ENCODE peak calls at places on chromosomes 4 and X, in seven cellular contexts. F is ELF-1; B is cardiac muscle cell; S is glutamatergic neuron; I is NAMALWA; H is RPMI7951; O is activated T-cell treated with anti-CD3 and anti-CD28 coated beads, Interleukin-2, amount 50 U/mL, for 72 hours. C is an unnamed sample.

GRCh38 chr4:166078956-166079355 is 205.9 kb downstream of the TLL1 start:
- DNase-seq in H (peak), I (no peak), F (no peak), S (no peak), B (peak), O (no peak), C (no peak)

GRCh38 chrX:131783555-131784338 is 239.4 kb upstream of the STK26 start:
- DNase-seq in O (peak), H (no peak), F (peak), B (no peak), I (no peak), S (no peak), C (no peak)

GRCh38 chr4:3644849-3645627 is 112.8 kb upstream of the LRPAP1 start:
- DNase-seq in O (no peak), H (peak), F (no peak), I (no peak), S (no peak), B (no peak), C (no peak)

GRCh38 chrX:148204195-148204594 is 223.1 kb downstream of the FMR1NB start:
- DNase-seq in B (no peak), H (no peak), F (no peak), I (peak), O (no peak), S (no peak), C (no peak)

GRCh38 chrX:49220100-49220499 is 13.0 kb downstream of the CACNA1F start:
- DNase-seq in S (no peak), O (no peak), F (no peak), H (no peak), I (no peak), B (no peak), C (no peak)

GRCh38 chrX:132023896-132024386 is 839 bp downstream of the STK26 start:
- DNase-seq in O (peak), H (peak), S (no peak), B (no peak), F (no peak), I (peak), C (no peak)

GRCh38 chr4:39452153-39452859 is 6.4 kb downstream of the RPL9 start:
- DNase-seq in B (no peak), S (no peak), H (no peak), F (no peak), O (no peak), I (no peak), C (no peak)

GRCh38 chr4:139607302-139608060 is 51.5 kb upstream of the SETD7 start:
- DNase-seq in F (peak), B (no peak), S (no peak), O (no peak), I (no peak), H (no peak), C (no peak)

GRCh38 chrX:105120460-105120859 is 100.0 kb downstream of the TEX13A start:
- DNase-seq in B (no peak), F (no peak), I (no peak), S (no peak), O (no peak), H (no peak), C (no peak)

GRCh38 chr4:26220704-26221103 is 100.1 kb upstream of the RBPJ start:
- DNase-seq in O (no peak), I (no peak), B (peak), S (no peak), F (no peak), H (peak), C (no peak)

GRCh38 chrX:11632732-11633131 is 33.0 kb downstream of the ARHGAP6 start:
- DNase-seq in I (no peak), H (no peak), S (no peak), O (no peak), F (no peak), B (no peak), C (no peak)

GRCh38 chrX:856901-857300 is 226.3 kb downstream of the SHOX start:
- DNase-seq in S (no peak), B (no peak), H (no peak), F (no peak), I (no peak), O (no peak), C (no peak)

GRCh38 chr4:163484906-163485305 is 9.6 kb upstream of the TMA16 start:
- DNase-seq in H (peak), O (peak), F (peak), S (peak), B (peak), I (peak), C (peak)

GRCh38 chrX:10381218-10381617 is 224.4 kb downstream of the CLCN4 start:
- DNase-seq in F (no peak), B (no peak), S (no peak), O (no peak), H (no peak), I (no peak), C (no peak)

GRCh38 chr4:175386776-175387507 is 425.1 kb downstream of the GPM6A start:
- DNase-seq in H (no peak), O (no peak), B (no peak), S (no peak), I (peak), F (peak), C (no peak)

GRCh38 chrX:24838624-24839023 is 144.9 kb downstream of the POLA1 start:
- DNase-seq in I (peak), H (peak), F (no peak), B (peak), O (peak), S (no peak), C (peak)

GRCh38 chr4:48976007-48976406 is 10.1 kb upstream of the CWH43 start:
- DNase-seq in B (no peak), O (no peak), F (no peak), S (no peak), H (no peak), I (no peak), C (no peak)

GRCh38 chrX:71917621-71918341 is 7.1 kb downstream of the NHSL2 start:
- DNase-seq in S (no peak), I (no peak), O (no peak), F (peak), H (peak), B (peak), C (no peak)

GRCh38 chr4:188619456-188620149 is 480.4 kb downstream of the TRIML1 start:
- DNase-seq in B (no peak), O (no peak), F (peak), S (no peak), H (no peak), I (no peak), C (no peak)

C was measured in pons.